ENCODE peak calls at places on chromosomes 4 and X, in eight cellular contexts. Y is stimulated activated CD8-positive, alpha-beta memory T cell treated with anti-CD3 and anti-CD28 coated beads, Interleukin-15, amount 100 ng/mL, for 1 hour; P is mesendoderm; T is stimulated activated CD4-positive, alpha-beta T cell treated with anti-CD3 and anti-CD28 coated beads, TNF-alpha, amount 100 ng/mL, for 4 hours; X is Right ventricle myocardium inferior; J is thoracic aorta; E is pons; S is T-helper 2 cell. I is an unnamed sample.

GRCh38 chrX:46574941-46575381 is 1.4 kb downstream of the CHST7 start:
- DNase-seq in X (peak; percentile 69), Y (no peak), E (no peak), T (no peak), P (no peak), J (no peak), S (peak; percentile 79), I (no peak)

GRCh38 chr4:123484291-123484926 is 87.8 kb downstream of the SPRY1 start:
- DNase-seq in P (no peak), E (peak; percentile 56), T (no peak), X (no peak), S (no peak), Y (no peak), J (no peak), I (no peak)

GRCh38 chr4:25575581-25575980 is 80.1 kb upstream of the SLC34A2 start:
- DNase-seq in P (no peak), J (no peak), S (no peak), E (no peak), T (no peak), X (no peak), Y (no peak), I (no peak)

GRCh38 chr4:110667670-110668069 is 44.8 kb upstream of the PITX2 start:
- DNase-seq in S (no peak), X (no peak), E (no peak), T (no peak), J (no peak), P (no peak), Y (no peak), I (no peak)

GRCh38 chr4:90121961-90122748 is 5.0 kb upstream of the CCSER1 start:
- DNase-seq in E (no peak), S (no peak), T (no peak), P (no peak), J (no peak), Y (no peak), X (no peak), I (no peak)

GRCh38 chrX:3713225-3713936 is at the start of gene PRKX:
- DNase-seq in S (peak; percentile 86), P (peak; percentile 64), Y (peak; percentile 32), E (peak; percentile 24), X (peak; percentile 77), J (no peak), T (peak; percentile 46), I (no peak)

GRCh38 chr4:130044788-130045531 is 949.0 kb downstream of the C4orf33 start:
- DNase-seq in Y (no peak), P (no peak), T (no peak), X (no peak), S (no peak), E (no peak), J (no peak), I (no peak)

GRCh38 chrX:154739952-154740351 is 10.9 kb downstream of the GAB3 start:
- DNase-seq in P (no peak), J (no peak), S (peak; percentile 64), Y (no peak), X (no peak), E (no peak), T (no peak), I (no peak)

GRCh38 chrX:93868289-93868985 is 194.4 kb downstream of the FAM133A start:
- DNase-seq in S (no peak), Y (no peak), P (no peak), E (no peak), X (no peak), T (no peak), J (no peak), I (no peak)

GRCh38 chr4:16764622-16765021 is 133.8 kb downstream of the LDB2 start:
- DNase-seq in Y (no peak), J (no peak), E (peak; percentile 31), T (no peak), X (no peak), P (peak; percentile 70), S (no peak), I (no peak)

GRCh38 chr4:104571341-104571740 is 76.6 kb upstream of the CXXC4 start:
- DNase-seq in S (no peak), P (peak; percentile 90), J (no peak), Y (no peak), T (no peak), X (no peak), E (no peak), I (no peak)

GRCh38 chr4:71768123-71768522 is 15.8 kb downstream of the GC start:
- DNase-seq in X (no peak), P (no peak), T (no peak), Y (no peak), E (no peak), S (no peak), J (no peak), I (no peak)

I was measured in esophagus muscularis mucosa.